ENCODE peak calls at places on chromosome 13, in four cellular contexts. K is CD8-positive, alpha-beta memory T cell; H is mesendoderm; T is SK-N-SH. D is an unnamed sample. For H3K36me3, the result is how much of the 10 kb centered on the place peaks cover.

GRCh38 chr13:44052843-44053607 is 173.3 kb downstream of the LACC1 start:
- DNase-seq in H (peak), K (no peak), T (no peak), D (no peak)

GRCh38 chr13:60679928-60680693 is 283.1 kb downstream of the TDRD3 start:
- DNase-seq in K (no peak), T (no peak), H (peak), D (no peak)

GRCh38 chr13:31200636-31200970 is 828 bp downstream of the B3GLCT start:
- DNase-seq in T (no peak), H (peak), K (peak), D (peak)

GRCh38 chr13:35549481-35549880 is 73.0 kb upstream of the MAB21L1 start:
- DNase-seq in H (peak), T (no peak), K (no peak), D (no peak)

GRCh38 chr13:52713894-52714293 is 25.7 kb downstream of the CNMD start:
- DNase-seq in K (no peak), T (no peak), H (no peak), D (no peak)

GRCh38 chr13:105721056-105721455 is 814.4 kb downstream of the EFNB2 start:
- DNase-seq in T (no peak), K (no peak), H (no peak), D (no peak)

GRCh38 chr13:64090311-64090710 is 2674.7 kb upstream of the PCDH20 start:
- DNase-seq in H (no peak), K (no peak), T (no peak), D (no peak)

GRCh38 chr13:94157705-94158218 is 321.7 kb downstream of the DCT start:
- DNase-seq in H (no peak), T (no peak), K (no peak), D (no peak)

GRCh38 chr13:73608731-73609485 is 525.3 kb downstream of the KLF12 start:
- DNase-seq in T (no peak), K (no peak), H (no peak), D (no peak)

GRCh38 chr13:25215253-25215575 is 43.1 kb upstream of the AMER2 start:
- DNase-seq in K (no peak), T (no peak), H (no peak), D (no peak)

GRCh38 chr13:110520431-110521295 is 40.9 kb downstream of the RAB20 start:
- DNase-seq in H (no peak), K (no peak), T (no peak), D (peak)

GRCh38 chr13:45500492-45501174 is 35.9 kb downstream of the COG3 start:
- DNase-seq in T (no peak), H (peak), K (no peak), D (no peak)

GRCh38 chr13:39102981-39103490 is 64.8 kb downstream of the NHLRC3 start:
- DNase-seq in H (no peak), K (no peak), T (no peak), D (no peak)

GRCh38 chr13:74074723-74075122 is 59.5 kb downstream of the KLF12 start:
- DNase-seq in H (peak), T (no peak), K (no peak), D (no peak)

GRCh38 chr13:86725105-86725504 is 925.9 kb upstream of the SLITRK6 start:
- DNase-seq in H (peak), K (no peak), T (peak), D (no peak)

GRCh38 chr13:46211116-46211515 is 612 bp upstream of the LRRC63 start:
- DNase-seq in H (peak), K (no peak), T (peak), D (no peak)

GRCh38 chr13:67662997-67663396 is 432.9 kb upstream of the PCDH9 start:
- DNase-seq in H (no peak), T (no peak), K (no peak), D (no peak)

GRCh38 chr13:49554387-49554786 is 31.0 kb downstream of the RCBTB1 start:
- DNase-seq in K (no peak), T (no peak), H (no peak), D (no peak)

GRCh38 chr13:49549289-49549688 is 36.1 kb downstream of the RCBTB1 start:
- DNase-seq in K (no peak), H (peak), T (no peak), D (peak)

GRCh38 chr13:49546559-49546958 is 38.8 kb downstream of the RCBTB1 start:
- DNase-seq in K (no peak), T (no peak), H (no peak), D (no peak)

GRCh38 chr13:49553888-49554287 is 31.5 kb downstream of the RCBTB1 start:
- DNase-seq in T (peak), H (no peak), K (no peak), D (no peak)

DNA sequence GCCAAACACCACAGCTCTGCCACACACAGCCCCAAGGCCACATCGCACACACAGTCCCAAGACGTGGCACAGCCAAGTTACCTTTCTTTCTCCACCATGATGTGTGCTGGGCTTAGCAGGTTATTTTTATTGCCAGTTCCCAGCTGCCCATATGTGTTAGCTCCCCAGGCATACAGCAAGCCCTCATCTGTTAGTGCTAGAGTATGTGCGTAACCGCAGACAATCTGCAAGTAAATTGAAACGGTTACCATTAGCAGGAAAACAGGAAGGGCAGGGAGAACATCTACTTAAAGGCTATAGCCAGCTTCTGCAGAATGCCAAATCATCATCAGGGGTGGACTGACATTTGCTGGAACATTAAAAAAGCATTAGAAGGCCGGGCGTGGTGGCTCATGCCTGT is 34.1 kb downstream of the RCBTB1 start:
- DNase-seq in K (no peak), H (no peak), T (no peak), D (no peak)
- H3K36me3 ChIP-seq in K (under half), H (under half), T (under half), D (under half)

GRCh38 chr13:114020750-114021463 is 47.0 kb upstream of the C13orf46 start:
- DNase-seq in H (no peak), T (no peak), K (no peak), D (no peak)
- H3K36me3 ChIP-seq in H (under half), T (half or more), K (half or more), D (under half)

DNA sequence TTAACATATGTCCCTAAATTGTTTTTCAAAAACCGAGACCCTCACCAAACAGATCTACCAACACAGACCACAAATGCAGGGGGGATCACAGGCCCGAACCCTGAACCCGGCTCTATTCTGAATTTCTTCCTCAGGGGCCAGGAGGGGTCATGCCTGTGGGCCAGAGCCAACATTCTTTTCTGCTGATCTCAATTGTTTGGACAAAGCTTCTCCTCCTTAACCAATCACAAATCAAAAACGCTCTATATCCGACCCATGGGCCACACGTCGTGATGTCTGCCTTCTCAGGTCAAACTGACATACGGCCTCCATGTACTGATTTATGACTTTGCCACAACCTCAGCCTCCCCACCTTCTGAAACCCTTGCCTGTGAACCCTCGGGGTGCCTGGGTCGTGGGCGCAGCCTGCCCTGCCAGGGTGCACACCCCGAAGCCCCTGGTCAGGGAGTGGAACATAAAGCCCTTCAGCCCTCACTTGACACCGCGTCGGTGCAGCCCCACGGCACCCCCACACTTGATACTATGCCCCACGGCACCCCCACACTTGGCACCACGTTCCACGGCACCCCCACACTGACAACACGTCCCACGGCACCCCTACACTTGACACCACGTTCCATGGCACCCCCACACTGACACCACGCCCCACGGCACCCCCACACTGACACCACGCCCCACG is 58.4 kb upstream of the C13orf46 start:
- DNase-seq in H (peak), T (no peak), K (no peak), D (no peak)
- H3K36me3 ChIP-seq in H (under half), T (under half), K (half or more), D (under half)

DNA sequence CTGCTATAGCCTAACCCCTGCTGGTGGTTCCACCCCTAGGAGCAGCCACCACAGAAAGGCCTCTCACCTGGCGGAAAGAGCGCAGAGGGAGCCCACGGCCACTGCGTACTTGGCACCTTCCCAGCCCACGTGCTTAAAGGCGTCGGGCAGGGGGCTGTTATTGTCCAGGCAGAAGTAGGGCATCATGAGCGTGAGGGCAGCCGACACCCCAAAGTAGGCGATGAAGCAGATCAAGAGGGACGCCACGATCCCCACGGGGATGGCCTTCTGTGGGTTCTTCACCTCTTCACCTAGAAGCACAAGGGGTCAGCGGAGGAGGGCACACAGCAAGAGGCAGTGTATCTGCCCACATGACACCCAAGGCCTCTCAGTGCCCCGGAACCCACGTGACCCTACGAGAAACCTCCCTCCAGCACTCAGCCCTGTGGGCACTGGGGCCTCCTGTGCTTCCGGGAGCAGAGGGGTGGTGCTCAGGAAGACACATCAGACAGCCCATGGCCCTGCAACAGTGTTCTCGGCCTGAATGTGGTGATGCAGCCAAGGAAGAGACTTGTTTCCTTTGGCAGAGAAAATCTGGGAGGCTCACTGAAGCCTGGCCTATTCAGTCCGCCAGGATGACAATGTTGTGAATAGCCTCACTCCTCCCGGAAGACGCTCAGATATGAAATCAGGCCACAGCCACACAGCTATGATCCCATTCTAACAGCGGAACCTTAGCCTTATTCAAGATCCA is 72.1 kb downstream of the SLC7A1 start:
- DNase-seq in T (no peak), K (no peak), H (no peak), D (peak)
- H3K36me3 ChIP-seq in T (half or more), K (under half), H (under half), D (under half)

GRCh38 chr13:19981685-19982238 is 23.2 kb downstream of the ZMYM2 start:
- DNase-seq in K (no peak), H (no peak), T (no peak), D (no peak)
- H3K36me3 ChIP-seq in K (under half), H (under half), T (under half), D (under half)